ENCODE peak calls at places on chromosomes 6 and 20, in ten cellular contexts. A is mammary epithelial cell, K is fibroblast of lung, J is keratinocyte, P is MM.1S, G is A673, M is H1, H is GM12878, R is PC-3, V is GM23338. C is an unnamed sample.
A peak's percentile ranks its signal among the peaks of the same experiment; 100 is the strongest.

GRCh38 chr6:41789937-41790502 is 2.5 kb downstream of the TOMM6 start:
- DNase-seq in A (no peak), K (no peak), J (no peak), P (no peak), G (no peak), M (no peak), H (no peak), R (no peak), V (no peak), C (no peak)

GRCh38 chr20:25323486-25324246 is 67.0 kb downstream of the ABHD12 start:
- DNase-seq in A (no peak), K (no peak), J (no peak), P (no peak), G (no peak), M (no peak), H (no peak), R (no peak), V (no peak), C (no peak)

GRCh38 chr6:47180633-47181032 is 129.1 kb downstream of the TNFRSF21 start:
- DNase-seq in A (peak; percentile 88), K (no peak), J (no peak), P (no peak), G (peak; percentile 40), M (peak; percentile 10), H (no peak), R (peak; percentile 95), V (no peak), C (no peak)

GRCh38 chr6:75272145-75272840 is 12.3 kb downstream of the TMEM30A start:
- DNase-seq in A (peak; percentile 73), K (peak; percentile 84), J (no peak), P (no peak), G (no peak), M (no peak), H (no peak), R (no peak), V (no peak), C (peak; percentile 75)

GRCh38 chr6:87939776-87940175 is 107.9 kb upstream of the SPACA1 start:
- DNase-seq in A (no peak), K (no peak), J (no peak), P (no peak), G (no peak), M (no peak), H (no peak), R (no peak), V (no peak), C (no peak)

GRCh38 chr6:131685266-131685780 is 15.9 kb downstream of the OR2A4 start:
- DNase-seq in A (no peak), K (no peak), J (no peak), P (no peak), G (no peak), M (no peak), H (peak; percentile 30), R (no peak), V (no peak), C (no peak)

GRCh38 chr20:32762754-32763201 is 593 bp downstream of the DNMT3B start:
- DNase-seq in A (no peak), K (no peak), J (no peak), P (peak; percentile 14), G (peak; percentile 32), M (no peak), H (no peak), R (peak; percentile 9), V (no peak), C (no peak)

GRCh38 chr6:43570876-43571441 is 4.9 kb downstream of the XPO5 start:
- DNase-seq in A (peak; percentile 49), K (peak; percentile 44), J (no peak), P (no peak), G (peak; percentile 37), M (no peak), H (no peak), R (no peak), V (no peak), C (peak; percentile 12)

GRCh38 chr20:8700756-8701155 is 368.1 kb upstream of the PLCB4 start:
- DNase-seq in A (no peak), K (no peak), J (no peak), P (no peak), G (no peak), M (no peak), H (no peak), R (no peak), V (no peak), C (no peak)

GRCh38 chr6:108651781-108652227 is 91.1 kb downstream of the FOXO3 start:
- DNase-seq in A (peak; percentile 27), K (peak; percentile 86), J (no peak), P (no peak), G (no peak), M (no peak), H (no peak), R (peak; percentile 16), V (no peak), C (peak; percentile 92)

GRCh38 chr6:108651287-108651686 is 90.6 kb downstream of the FOXO3 start:
- DNase-seq in A (no peak), K (no peak), J (no peak), P (no peak), G (no peak), M (no peak), H (no peak), R (no peak), V (no peak), C (no peak)

GRCh38 chr6:108653864-108654402 is 93.2 kb downstream of the FOXO3 start:
- DNase-seq in A (no peak), K (peak; percentile 60), J (no peak), P (no peak), G (no peak), M (no peak), H (no peak), R (peak; percentile 14), V (no peak), C (peak; percentile 51)

GRCh38 chr6:108650781-108651180 is 90.1 kb downstream of the FOXO3 start:
- DNase-seq in A (peak; percentile 74), K (peak; percentile 75), J (no peak), P (peak; percentile 84), G (peak; percentile 7), M (no peak), H (no peak), R (peak; percentile 8), V (no peak), C (peak; percentile 73)

DNA sequence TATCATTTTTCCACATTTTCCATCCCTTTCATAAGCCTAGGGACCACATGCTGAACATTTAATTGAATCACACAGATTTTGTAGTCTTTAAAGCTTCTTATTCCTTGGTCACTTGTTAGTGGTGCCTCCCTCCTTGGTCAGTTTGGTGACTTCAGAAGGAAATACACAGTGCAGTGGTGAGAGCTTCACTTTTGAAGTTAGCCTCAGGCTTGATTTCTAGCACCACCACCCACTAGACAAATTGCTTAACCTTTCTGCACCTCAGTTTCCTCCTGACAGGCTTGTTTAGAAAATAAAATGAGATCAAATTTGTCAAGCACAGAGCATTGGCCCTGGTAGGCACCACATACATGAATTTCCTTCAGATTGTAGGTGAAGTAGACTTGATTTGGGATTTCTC is 91.7 kb downstream of the FOXO3 start:
- DNase-seq in A (no peak), K (no peak), J (no peak), P (no peak), G (no peak), M (no peak), H (no peak), R (no peak), V (no peak), C (no peak)
- H3K4me1 ChIP-seq in A (peaks cover 58% of the 10 kb centered on the region), K (peaks cover 59% of the 10 kb centered on the region), J (peaks cover 54% of the 10 kb centered on the region), P (peaks cover 80% of the 10 kb centered on the region), G (peaks cover 14% of the 10 kb centered on the region), M (peaks cover 7% of the 10 kb centered on the region), H (no peaks in the 10 kb centered on the region), R (peaks cover 6% of the 10 kb centered on the region), V (peaks cover 37% of the 10 kb centered on the region), C (peaks cover 44% of the 10 kb centered on the region)

DNA sequence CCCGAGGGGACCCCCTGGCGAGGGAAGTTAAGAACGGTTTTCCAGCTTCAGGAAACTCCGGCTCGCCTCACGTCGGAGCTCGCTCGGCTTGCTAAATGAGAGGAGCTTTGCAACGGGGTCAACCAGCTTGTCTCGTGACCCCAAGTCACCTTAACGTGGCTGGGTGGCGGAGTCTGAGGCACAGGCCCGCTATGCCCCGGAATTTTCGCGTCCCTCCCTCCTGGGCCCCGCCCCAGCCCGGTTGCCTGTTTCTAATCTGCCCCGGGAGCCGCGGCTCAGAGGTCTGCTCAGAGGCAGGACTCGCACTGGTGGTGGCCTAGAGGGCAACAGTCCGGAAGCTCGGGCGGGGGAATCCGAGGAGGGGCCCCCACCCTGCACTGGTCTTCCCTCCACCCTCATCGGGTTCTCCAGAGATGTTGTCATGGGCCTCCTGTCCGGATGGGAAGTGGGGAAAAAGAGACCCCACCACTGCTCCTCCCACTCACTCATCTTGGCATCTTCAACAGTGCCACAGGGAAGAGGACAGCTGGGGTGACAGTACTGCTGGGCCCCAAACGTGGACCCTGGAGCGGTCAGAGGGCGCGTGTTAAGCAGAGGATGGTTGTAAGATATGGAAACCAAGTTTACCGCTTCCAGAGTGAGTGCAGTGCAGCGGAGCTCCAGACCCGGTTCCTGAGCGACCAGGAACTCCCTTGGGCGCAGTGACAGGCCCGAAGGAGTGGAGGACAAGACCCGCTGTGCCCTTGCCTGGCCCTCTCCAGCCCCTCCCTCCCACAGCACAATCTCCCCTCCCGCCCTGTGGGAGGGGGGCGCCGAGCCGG is 3.4 kb downstream of the NR2E1 start:
- DNase-seq in A (no peak), K (no peak), J (no peak), P (no peak), G (peak; percentile 51), M (no peak), H (no peak), R (no peak), V (peak; percentile 78), C (no peak)
- TF ChIP-seq EZH2 in A (peak; percentile 35), K (peak; percentile 91), J (peak; percentile 5), P (no peak), G (peak; percentile 74), M (peak; percentile 94), H (peak; percentile 37), R (no peak), V (peak; percentile 90), C (peak; percentile 94)

DNA sequence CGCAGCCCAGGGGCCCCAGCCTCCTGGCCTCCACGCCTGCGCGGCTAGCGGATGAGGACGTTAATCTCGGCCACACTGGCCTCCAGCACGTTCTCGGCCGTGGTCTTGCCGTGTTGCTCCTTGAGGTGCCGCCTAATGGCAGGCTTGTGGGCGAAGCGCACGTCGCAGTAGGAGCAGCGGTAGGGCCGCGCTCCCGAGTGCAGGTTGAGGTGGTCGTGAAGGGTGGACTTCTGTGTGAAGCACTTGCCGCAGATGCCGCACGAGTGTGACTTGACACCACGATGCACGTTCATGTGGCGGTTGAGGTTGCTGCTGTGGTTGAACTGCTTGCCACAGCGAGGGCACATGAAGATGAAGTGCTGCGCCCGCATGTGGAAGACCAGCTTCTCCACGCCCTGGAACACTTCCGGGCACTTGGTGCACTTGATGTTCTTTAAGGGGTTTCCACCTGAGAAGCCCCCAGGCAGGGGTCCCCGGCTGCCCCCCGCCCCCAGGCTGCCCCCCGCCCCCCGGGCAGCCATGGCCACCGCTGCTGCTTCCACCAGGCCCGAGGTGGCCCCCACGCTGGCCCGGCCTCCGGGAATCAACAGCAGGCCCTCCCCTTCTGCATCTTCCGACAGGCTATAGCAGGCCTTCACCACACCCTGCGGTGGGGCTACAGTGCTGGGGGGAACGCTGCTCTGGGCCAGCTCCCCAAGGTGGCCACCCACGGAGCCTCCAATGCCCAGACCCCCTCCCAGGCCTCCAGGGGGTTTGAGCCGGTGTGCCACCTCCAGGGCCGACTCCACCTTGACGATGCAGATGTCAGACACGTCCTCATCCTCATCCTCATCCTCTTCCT is 1.8 kb downstream of the ZBTB12 start:
- DNase-seq in A (no peak), K (no peak), J (no peak), P (no peak), G (no peak), M (no peak), H (no peak), R (no peak), V (no peak), C (no peak)
- H3K27me3 ChIP-seq in A (no peaks in the 10 kb centered on the region), K (no peaks in the 10 kb centered on the region), J (no peaks in the 10 kb centered on the region), P (no peaks in the 10 kb centered on the region), G (no peaks in the 10 kb centered on the region), M (no peaks in the 10 kb centered on the region), H (no peaks in the 10 kb centered on the region), R (no peaks in the 10 kb centered on the region), V (no peaks in the 10 kb centered on the region), C (no peaks in the 10 kb centered on the region)

GRCh38 chr6:83182114-83182513 is 11.0 kb downstream of the PGM3 start:
- DNase-seq in A (no peak), K (no peak), J (no peak), P (no peak), G (no peak), M (no peak), H (no peak), R (no peak), V (no peak), C (no peak)
- H3K4me1 ChIP-seq in A (peaks cover 26% of the 10 kb centered on the region), K (no peaks in the 10 kb centered on the region), J (peaks cover 7% of the 10 kb centered on the region), P (peaks cover 8% of the 10 kb centered on the region), G (no peaks in the 10 kb centered on the region), M (no peaks in the 10 kb centered on the region), H (no peaks in the 10 kb centered on the region), R (peaks cover 28% of the 10 kb centered on the region), V (peaks cover 7% of the 10 kb centered on the region), C (peaks cover 22% of the 10 kb centered on the region)

C was measured in astrocyte.